ENCODE peak calls at places on chromosome 20, in seven cellular contexts. M is astrocyte; H is kidney tubule cell; Z is NCI-H1417; W is skeletal muscle cell; I is H9; S is stimulated activated CD8-positive, alpha-beta memory T cell treated with anti-CD3 and anti-CD28 coated beads, Interleukin-4, amount 100 ng/mL, for 1 hour. V is an unnamed sample.

GRCh38 chr20:11796041-11796440 is 121.7 kb upstream of the BTBD3 start:
- DNase-seq in M (peak), W (no peak), H (peak), S (no peak), Z (no peak), I (no peak), V (no peak)

GRCh38 chr20:25600632-25601031 is 15.3 kb upstream of the NINL start:
- DNase-seq in H (peak), M (peak), I (no peak), Z (no peak), W (no peak), S (no peak), V (no peak)

GRCh38 chr20:62916703-62917476 is 9.4 kb downstream of the DIDO1 start:
- DNase-seq in I (no peak), Z (no peak), H (no peak), W (no peak), M (no peak), S (no peak), V (no peak)

GRCh38 chr20:32828029-32828666 is 8.4 kb downstream of the MAPRE1 start:
- DNase-seq in S (no peak), M (peak), I (no peak), H (peak), W (no peak), Z (peak), V (no peak)

GRCh38 chr20:8656335-8656734 is 412.6 kb upstream of the PLCB4 start:
- DNase-seq in Z (no peak), S (no peak), I (no peak), M (peak), W (no peak), H (peak), V (no peak)

GRCh38 chr20:49964964-49965780 is 17.6 kb upstream of the SNAI1 start:
- DNase-seq in Z (peak), I (peak), M (no peak), H (peak), S (no peak), W (no peak), V (no peak)

GRCh38 chr20:19915111-19915798 is 101.9 kb upstream of the NAA20 start:
- DNase-seq in Z (no peak), W (peak), H (no peak), S (no peak), I (no peak), M (no peak), V (no peak)

GRCh38 chr20:17431621-17432364 is 99.4 kb downstream of the BFSP1 start:
- DNase-seq in W (peak), Z (peak), S (peak), M (peak), H (peak), I (peak), V (peak)

GRCh38 chr20:19966840-19967239 is 50.3 kb upstream of the NAA20 start:
- DNase-seq in S (no peak), M (no peak), W (no peak), I (no peak), H (no peak), Z (peak), V (no peak)

GRCh38 chr20:1664911-1665310 is 7.3 kb upstream of the SIRPG start:
- DNase-seq in H (no peak), Z (no peak), I (no peak), M (no peak), W (no peak), S (no peak), V (no peak)

GRCh38 chr20:48970681-48971370 is 49.3 kb downstream of the ARFGEF2 start:
- DNase-seq in M (no peak), S (no peak), Z (no peak), I (no peak), W (no peak), H (no peak), V (no peak)

GRCh38 chr20:17287503-17287902 is 60.7 kb downstream of the PCSK2 start:
- DNase-seq in S (no peak), M (no peak), Z (no peak), W (no peak), I (no peak), H (no peak), V (no peak)

GRCh38 chr20:63085087-63085861 is 78.5 kb upstream of the BHLHE23 start:
- DNase-seq in S (no peak), M (no peak), W (no peak), Z (no peak), I (peak), H (no peak), V (no peak)

GRCh38 chr20:25089096-25089495 is 7.2 kb upstream of the VSX1 start:
- DNase-seq in M (no peak), Z (no peak), H (no peak), I (no peak), W (no peak), S (no peak), V (no peak)

GRCh38 chr20:25278636-25279361 is 30.9 kb downstream of the PYGB start:
- DNase-seq in M (no peak), S (no peak), H (no peak), I (no peak), Z (no peak), W (no peak), V (no peak)

GRCh38 chr20:63955281-63955845 is 853 bp downstream of the UCKL1 start:
- DNase-seq in Z (peak), I (no peak), S (no peak), M (no peak), H (peak), W (no peak), V (peak)

GRCh38 chr20:32359633-32360332 is 1.7 kb downstream of the ASXL1 start:
- DNase-seq in I (no peak), S (no peak), H (peak), M (peak), Z (peak), W (no peak), V (no peak)

GRCh38 chr20:4688342-4688741 is 33.4 kb upstream of the PRND start:
- DNase-seq in W (no peak), Z (no peak), I (no peak), H (no peak), M (no peak), S (no peak), V (no peak)

GRCh38 chr20:46174469-46175126 is 56.5 kb downstream of the CD40 start:
- DNase-seq in H (peak), Z (no peak), W (peak), S (peak), M (peak), I (peak), V (peak)

GRCh38 chr20:11454966-11455799 is 462.5 kb upstream of the BTBD3 start:
- DNase-seq in I (no peak), W (no peak), H (peak), M (peak), S (no peak), Z (no peak), V (no peak)

GRCh38 chr20:63475209-63475608 is 2.8 kb upstream of the KCNQ2 start:
- DNase-seq in Z (no peak), H (peak), I (peak), S (no peak), M (peak), W (no peak), V (no peak)

GRCh38 chr20:1973921-1974440 is 19.9 kb downstream of the PDYN start:
- DNase-seq in S (no peak), Z (no peak), I (no peak), M (no peak), H (no peak), W (no peak), V (no peak)

GRCh38 chr20:17782768-17783167 is 83.0 kb downstream of the BANF2 start:
- DNase-seq in Z (no peak), M (no peak), W (no peak), S (no peak), I (no peak), H (no peak), V (no peak)

GRCh38 chr20:24769878-24770627 is 179.0 kb upstream of the CST7 start:
- DNase-seq in I (peak), W (no peak), H (no peak), Z (no peak), S (no peak), M (no peak), V (no peak)